ENCODE peak calls at places on chromosomes 11 and 22, in four cellular contexts. One of them, this sample, is unnamed.

GRCh38 chr11:82874646-82875523 is 25.3 kb downstream of the PRCP start:
- DNase-seq in astrocyte of the cerebellum: no peak
- DNase-seq in cardiac muscle cell: no peak
- DNase-seq in T1000: no peak
- DNase-seq in this sample: no peak

GRCh38 chr11:128900468-128900867 is 9.3 kb downstream of the KCNJ5 start:
- DNase-seq in astrocyte of the cerebellum: no peak
- DNase-seq in cardiac muscle cell: no peak
- DNase-seq in T1000: no peak
- DNase-seq in this sample: no peak

GRCh38 chr11:27933992-27934829 is 173.7 kb downstream of the KIF18A start:
- DNase-seq in astrocyte of the cerebellum: peak
- DNase-seq in cardiac muscle cell: no peak
- DNase-seq in T1000: peak
- DNase-seq in this sample: peak

GRCh38 chr22:33932997-33933396 is 12.7 kb upstream of the LARGE1 start:
- DNase-seq in astrocyte of the cerebellum: no peak
- DNase-seq in cardiac muscle cell: no peak
- DNase-seq in T1000: no peak
- DNase-seq in this sample: no peak

GRCh38 chr11:1120532-1121342 is 37.0 kb upstream of the MUC5AC start:
- DNase-seq in astrocyte of the cerebellum: no peak
- DNase-seq in cardiac muscle cell: no peak
- DNase-seq in T1000: no peak
- DNase-seq in this sample: no peak

GRCh38 chr22:49833340-49834007 is 5.8 kb upstream of the BRD1 start:
- DNase-seq in astrocyte of the cerebellum: no peak
- DNase-seq in cardiac muscle cell: no peak
- DNase-seq in T1000: no peak
- DNase-seq in this sample: peak

GRCh38 chr11:17898782-17899181 is 114.1 kb downstream of the SERGEF start:
- DNase-seq in astrocyte of the cerebellum: no peak
- DNase-seq in cardiac muscle cell: peak
- DNase-seq in T1000: no peak
- DNase-seq in this sample: no peak

GRCh38 chr11:8032122-8032521 is 45.0 kb downstream of the EIF3F start:
- DNase-seq in astrocyte of the cerebellum: no peak
- DNase-seq in cardiac muscle cell: no peak
- DNase-seq in T1000: no peak
- DNase-seq in this sample: no peak

GRCh38 chr11:28342704-28343103 is 234.5 kb downstream of the METTL15 start:
- DNase-seq in astrocyte of the cerebellum: no peak
- DNase-seq in cardiac muscle cell: no peak
- DNase-seq in T1000: no peak
- DNase-seq in this sample: no peak

GRCh38 chr22:27065259-27065658 is 407.9 kb downstream of the MIAT start:
- DNase-seq in astrocyte of the cerebellum: no peak
- DNase-seq in cardiac muscle cell: no peak
- DNase-seq in T1000: no peak
- DNase-seq in this sample: no peak